ENCODE peak calls at places on chromosome 21, in five cellular contexts. One of them, this sample, is unnamed.

GRCh38 chr21:36909423-36909822 is 57.0 kb downstream of the HLCS start:
- DNase-seq in IMR-90: peak
- DNase-seq in left ventricle myocardium inferior: no peak
- DNase-seq in K562: no peak
- DNase-seq in SK-N-SH: no peak
- DNase-seq in this sample: no peak

GRCh38 chr21:25790122-25790951 is 55.6 kb downstream of the GABPA start:
- DNase-seq in IMR-90: peak
- DNase-seq in left ventricle myocardium inferior: no peak
- DNase-seq in K562: peak
- DNase-seq in SK-N-SH: peak
- DNase-seq in this sample: peak

GRCh38 chr21:28899744-28900143 is 92.9 kb downstream of the LTN1 start:
- DNase-seq in IMR-90: peak
- DNase-seq in left ventricle myocardium inferior: no peak
- DNase-seq in K562: no peak
- DNase-seq in SK-N-SH: no peak
- DNase-seq in this sample: no peak

GRCh38 chr21:33855190-33855589 is 60.4 kb downstream of the ATP5PO start:
- DNase-seq in IMR-90: no peak
- DNase-seq in left ventricle myocardium inferior: no peak
- DNase-seq in K562: peak
- DNase-seq in SK-N-SH: no peak
- DNase-seq in this sample: no peak

GRCh38 chr21:38729745-38730401 is 75.9 kb upstream of the ETS2 start:
- DNase-seq in IMR-90: peak
- DNase-seq in left ventricle myocardium inferior: no peak
- DNase-seq in K562: no peak
- DNase-seq in SK-N-SH: no peak
- DNase-seq in this sample: no peak

GRCh38 chr21:36700961-36701911 is 2.3 kb downstream of the SIM2 start:
- DNase-seq in IMR-90: no peak
- DNase-seq in left ventricle myocardium inferior: no peak
- DNase-seq in K562: no peak
- DNase-seq in SK-N-SH: peak
- DNase-seq in this sample: peak

GRCh38 chr21:30478015-30478414 is 2.2 kb downstream of the KRTAP19-1 start:
- DNase-seq in IMR-90: no peak
- DNase-seq in left ventricle myocardium inferior: no peak
- DNase-seq in K562: no peak
- DNase-seq in SK-N-SH: no peak
- DNase-seq in this sample: no peak

GRCh38 chr21:33063907-33064622 is 5.9 kb upstream of the OLIG1 start:
- DNase-seq in IMR-90: no peak
- DNase-seq in left ventricle myocardium inferior: no peak
- DNase-seq in K562: no peak
- DNase-seq in SK-N-SH: no peak
- DNase-seq in this sample: no peak

GRCh38 chr21:41402231-41402630 is 23.8 kb upstream of the MX1 start:
- DNase-seq in IMR-90: no peak
- DNase-seq in left ventricle myocardium inferior: no peak
- DNase-seq in K562: no peak
- DNase-seq in SK-N-SH: no peak
- DNase-seq in this sample: no peak

GRCh38 chr21:17495680-17496079 is 17.2 kb upstream of the CXADR start:
- DNase-seq in IMR-90: no peak
- DNase-seq in left ventricle myocardium inferior: no peak
- DNase-seq in K562: no peak
- DNase-seq in SK-N-SH: no peak
- DNase-seq in this sample: no peak

GRCh38 chr21:34899760-34900159 is 149.3 kb downstream of the RUNX1 start:
- DNase-seq in IMR-90: no peak
- DNase-seq in left ventricle myocardium inferior: no peak
- DNase-seq in K562: no peak
- DNase-seq in SK-N-SH: no peak
- DNase-seq in this sample: no peak
- H3K27ac ChIP-seq in IMR-90: no peak
- H3K27ac ChIP-seq in left ventricle myocardium inferior: no peak
- H3K27ac ChIP-seq in K562: no peak
- H3K27ac ChIP-seq in SK-N-SH: no peak
- H3K27ac ChIP-seq in this sample: no peak

GRCh38 chr21:26958792-26959191 is 8.1 kb downstream of the ADAMTS5 start:
- DNase-seq in IMR-90: no peak
- DNase-seq in left ventricle myocardium inferior: no peak
- DNase-seq in K562: no peak
- DNase-seq in SK-N-SH: no peak
- DNase-seq in this sample: no peak

GRCh38 chr21:26965091-26965566 is 1.8 kb downstream of the ADAMTS5 start:
- DNase-seq in IMR-90: no peak
- DNase-seq in left ventricle myocardium inferior: no peak
- DNase-seq in K562: no peak
- DNase-seq in SK-N-SH: no peak
- DNase-seq in this sample: no peak

GRCh38 chr21:26962516-26963305 is 4.2 kb downstream of the ADAMTS5 start:
- DNase-seq in IMR-90: no peak
- DNase-seq in left ventricle myocardium inferior: no peak
- DNase-seq in K562: no peak
- DNase-seq in SK-N-SH: no peak
- DNase-seq in this sample: no peak

GRCh38 chr21:26964379-26964778 is 2.5 kb downstream of the ADAMTS5 start:
- DNase-seq in IMR-90: peak
- DNase-seq in left ventricle myocardium inferior: peak
- DNase-seq in K562: no peak
- DNase-seq in SK-N-SH: no peak
- DNase-seq in this sample: no peak

GRCh38 chr21:26961704-26962103 is 5.2 kb downstream of the ADAMTS5 start:
- DNase-seq in IMR-90: no peak
- DNase-seq in left ventricle myocardium inferior: no peak
- DNase-seq in K562: peak
- DNase-seq in SK-N-SH: peak
- DNase-seq in this sample: no peak
- TF ChIP-seq CTCF in IMR-90: peak
- TF ChIP-seq CTCF in left ventricle myocardium inferior: peak
- TF ChIP-seq CTCF in K562: no peak
- TF ChIP-seq CTCF in SK-N-SH: peak
- TF ChIP-seq CTCF in this sample: peak

DNA sequence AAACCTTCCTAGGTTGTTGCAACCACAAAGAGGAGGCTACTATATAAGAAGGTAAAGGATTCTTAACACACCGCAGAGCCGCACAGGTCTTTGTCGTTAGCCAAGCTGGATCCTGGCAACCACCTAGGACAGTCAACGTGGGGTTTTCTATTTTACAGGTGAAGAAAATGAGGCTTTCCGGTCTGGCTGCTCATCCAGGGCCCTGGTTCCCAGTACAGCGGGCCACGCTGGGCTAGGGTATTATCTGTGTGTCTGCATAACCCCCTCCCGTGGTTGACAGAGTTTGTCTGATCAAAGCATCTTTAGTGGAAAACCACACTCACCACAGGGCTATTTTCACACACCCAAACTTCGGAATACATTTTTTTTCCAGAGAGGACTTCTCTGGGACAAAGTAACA is 39.0 kb upstream of the PDE9A start:
- DNase-seq in IMR-90: no peak
- DNase-seq in left ventricle myocardium inferior: no peak
- DNase-seq in K562: no peak
- DNase-seq in SK-N-SH: no peak
- DNase-seq in this sample: peak
- H3K27ac ChIP-seq in IMR-90: no peak
- H3K27ac ChIP-seq in left ventricle myocardium inferior: no peak
- H3K27ac ChIP-seq in K562: no peak
- H3K27ac ChIP-seq in SK-N-SH: no peak
- H3K27ac ChIP-seq in this sample: peak

DNA sequence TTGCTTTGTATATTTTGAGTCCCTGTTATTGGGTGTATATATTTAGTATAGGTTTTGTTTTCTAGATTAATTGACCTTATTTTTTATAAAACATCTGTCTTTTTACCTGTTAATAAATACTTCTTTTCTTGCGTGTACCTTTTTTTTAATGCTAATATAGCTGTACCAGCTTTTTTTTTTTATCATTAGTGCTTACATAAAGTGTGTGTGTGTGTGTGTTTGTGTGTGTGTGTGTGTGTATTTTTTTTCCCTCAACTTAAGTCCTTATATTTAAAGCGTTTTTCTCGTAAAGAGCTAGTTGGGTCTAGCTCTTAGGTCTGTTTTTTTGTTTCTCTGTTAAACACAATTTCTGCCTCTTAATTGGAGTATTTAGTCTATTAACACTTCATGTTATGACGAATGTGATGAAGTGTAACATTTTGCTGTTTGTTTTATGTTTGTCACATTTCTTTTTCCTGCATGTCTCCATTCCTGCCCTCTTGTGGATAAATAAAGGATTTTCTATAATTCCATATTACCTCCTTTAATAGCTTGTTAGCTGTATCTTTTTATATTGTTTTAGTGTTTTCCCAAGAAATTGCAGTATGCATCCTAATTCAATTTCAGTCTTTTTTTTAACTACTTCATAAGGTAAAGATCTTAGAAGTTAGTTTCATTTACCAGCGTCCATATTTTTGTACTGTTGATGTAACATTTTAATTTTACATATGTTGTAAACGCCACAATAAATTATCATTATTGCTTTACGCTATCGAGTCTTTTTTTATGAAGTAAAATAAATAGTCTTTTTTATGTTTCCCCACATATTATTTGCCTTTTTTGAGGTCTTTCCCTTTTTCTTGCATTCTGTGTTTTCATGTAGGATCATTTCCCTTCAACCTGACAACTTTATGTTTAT is 4.3 kb downstream of the PRMT2 start:
- DNase-seq in IMR-90: peak
- DNase-seq in left ventricle myocardium inferior: no peak
- DNase-seq in K562: no peak
- DNase-seq in SK-N-SH: peak
- DNase-seq in this sample: no peak
- TF ChIP-seq CTCF in IMR-90: peak
- TF ChIP-seq CTCF in left ventricle myocardium inferior: peak
- TF ChIP-seq CTCF in K562: peak
- TF ChIP-seq CTCF in SK-N-SH: peak
- TF ChIP-seq CTCF in this sample: peak

GRCh38 chr21:23664193-23664694 is 1943.0 kb downstream of the MRPL39 start:
- DNase-seq in IMR-90: no peak
- DNase-seq in left ventricle myocardium inferior: no peak
- DNase-seq in K562: no peak
- DNase-seq in SK-N-SH: no peak
- DNase-seq in this sample: no peak
- H3K27ac ChIP-seq in IMR-90: no peak
- H3K27ac ChIP-seq in left ventricle myocardium inferior: no peak
- H3K27ac ChIP-seq in K562: no peak
- H3K27ac ChIP-seq in SK-N-SH: no peak
- H3K27ac ChIP-seq in this sample: no peak

DNA sequence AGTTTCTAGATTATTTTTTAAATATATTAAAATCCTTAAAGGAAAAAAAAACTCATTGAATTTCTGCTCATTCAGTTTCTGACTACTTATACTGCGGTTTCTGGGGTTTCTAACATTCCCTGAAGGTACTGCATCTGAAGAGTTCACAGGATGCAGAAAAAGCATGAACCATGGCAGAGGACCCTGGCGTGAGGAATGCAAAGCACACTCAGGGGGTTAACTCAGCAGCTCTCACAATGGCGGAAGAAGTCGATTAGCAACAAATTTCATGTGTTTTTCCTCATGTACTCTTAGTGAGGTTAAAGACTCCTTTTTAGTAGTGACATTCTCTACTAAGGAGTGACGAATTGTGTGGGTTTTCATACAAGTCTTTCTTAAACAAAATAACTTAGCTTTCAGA is 975.6 kb downstream of the NCAM2 start:
- DNase-seq in IMR-90: no peak
- DNase-seq in left ventricle myocardium inferior: no peak
- DNase-seq in K562: no peak
- DNase-seq in SK-N-SH: no peak
- DNase-seq in this sample: no peak
- TF ChIP-seq CTCF in IMR-90: no peak
- TF ChIP-seq CTCF in left ventricle myocardium inferior: no peak
- TF ChIP-seq CTCF in K562: no peak
- TF ChIP-seq CTCF in SK-N-SH: no peak
- TF ChIP-seq CTCF in this sample: no peak

GRCh38 chr21:34999397-34999941 is 49.6 kb downstream of the RUNX1 start:
- DNase-seq in IMR-90: no peak
- DNase-seq in left ventricle myocardium inferior: no peak
- DNase-seq in K562: no peak
- DNase-seq in SK-N-SH: no peak
- DNase-seq in this sample: peak
- H3K27ac ChIP-seq in IMR-90: no peak
- H3K27ac ChIP-seq in left ventricle myocardium inferior: no peak
- H3K27ac ChIP-seq in K562: peak
- H3K27ac ChIP-seq in SK-N-SH: no peak
- H3K27ac ChIP-seq in this sample: peak

DNA sequence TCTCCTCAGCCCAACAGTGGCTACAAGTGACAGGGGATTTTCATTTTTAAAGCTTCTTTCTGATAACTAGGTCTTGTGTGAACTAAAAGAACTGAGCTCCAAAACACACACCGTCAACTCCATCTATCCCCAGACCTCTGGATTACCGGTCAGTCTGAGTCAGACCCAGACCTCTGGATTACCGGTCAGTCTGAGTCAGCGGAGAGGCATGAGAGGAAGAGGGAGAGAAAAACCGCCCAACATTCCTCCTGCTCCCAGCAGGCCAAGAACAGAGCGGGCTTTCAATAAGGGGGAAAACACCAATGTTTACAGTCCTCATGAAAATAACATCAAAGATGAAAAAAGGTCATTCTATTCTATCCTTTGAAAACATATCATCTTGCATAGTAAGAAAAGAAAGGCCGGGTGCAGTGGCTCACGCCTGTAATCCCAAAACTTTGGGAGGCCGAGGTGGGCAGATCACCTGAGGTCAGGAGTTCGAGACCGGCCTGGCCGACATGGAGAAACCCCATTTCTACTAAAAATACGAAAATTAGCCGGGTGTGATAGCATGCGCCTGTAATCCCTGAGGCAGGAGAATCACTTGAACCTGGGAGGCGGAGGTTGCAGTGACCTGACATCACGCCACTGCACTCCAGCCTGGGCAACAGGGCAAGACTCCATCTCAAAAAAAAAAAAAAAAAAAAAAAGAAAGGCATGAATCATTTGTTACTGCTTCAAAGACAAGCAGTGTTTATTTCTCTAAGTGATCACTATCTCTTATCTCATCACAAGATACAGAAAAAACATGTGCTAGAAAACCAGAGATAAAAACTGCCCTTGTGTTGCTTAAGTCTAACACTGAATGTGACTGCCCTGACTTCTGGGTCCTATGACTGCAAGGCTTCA is 3.4 kb downstream of the PTTG1IP start:
- DNase-seq in IMR-90: peak
- DNase-seq in left ventricle myocardium inferior: no peak
- DNase-seq in K562: peak
- DNase-seq in SK-N-SH: no peak
- DNase-seq in this sample: no peak
- TF ChIP-seq CTCF in IMR-90: no peak
- TF ChIP-seq CTCF in left ventricle myocardium inferior: no peak
- TF ChIP-seq CTCF in K562: no peak
- TF ChIP-seq CTCF in SK-N-SH: no peak
- TF ChIP-seq CTCF in this sample: no peak

This sample was measured in DND-41.